ENCODE peak calls at places on chromosome 21, in ten cellular contexts. C, A, K, R, S, W, I, H, Q and J are unnamed samples.

GRCh38 chr21:38380391-38381137 is 117.7 kb downstream of the ERG start:
- DNase-seq in R (no peak), Q (no peak), W (no peak), S (no peak), K (no peak), C (no peak), I (peak), A (no peak), H (no peak), J (no peak)

GRCh38 chr21:36630485-36631206 is 68.3 kb upstream of the SIM2 start:
- DNase-seq in Q (peak), K (peak), H (peak), W (no peak), A (peak), I (peak), S (peak), R (no peak), C (peak), J (no peak)

GRCh38 chr21:17925900-17926299 is 106.7 kb upstream of the C21orf91 start:
- DNase-seq in C (no peak), Q (no peak), A (no peak), K (no peak), W (no peak), H (no peak), S (no peak), I (peak), R (no peak), J (no peak)

GRCh38 chr21:41899431-41900202 is 20.5 kb upstream of the PRDM15 start:
- DNase-seq in R (no peak), S (no peak), K (no peak), A (no peak), I (no peak), C (no peak), H (no peak), Q (no peak), W (no peak), J (no peak)

GRCh38 chr21:39350094-39351006 is 1.5 kb upstream of the HMGN1 start:
- DNase-seq in A (no peak), H (no peak), R (no peak), S (no peak), K (no peak), Q (no peak), W (peak), I (no peak), C (no peak), J (no peak)

GRCh38 chr21:17848228-17848627 is 29.1 kb upstream of the C21orf91 start:
- DNase-seq in C (peak), R (peak), K (no peak), Q (no peak), A (no peak), H (no peak), I (peak), W (no peak), S (no peak), J (no peak)

GRCh38 chr21:41364308-41364707 is 2.5 kb downstream of the MX2 start:
- DNase-seq in K (no peak), R (peak), W (peak), S (peak), I (no peak), C (no peak), Q (no peak), A (peak), H (no peak), J (no peak)

GRCh38 chr21:29190920-29191319 is 60.5 kb downstream of the MAP3K7CL start:
- DNase-seq in I (peak), A (no peak), W (no peak), Q (no peak), R (no peak), K (no peak), S (no peak), H (no peak), C (no peak), J (no peak)

GRCh38 chr21:23951251-23951650 is 1656.0 kb downstream of the MRPL39 start:
- DNase-seq in Q (no peak), H (no peak), C (no peak), A (no peak), K (no peak), W (no peak), R (no peak), I (no peak), S (no peak), J (no peak)

GRCh38 chr21:39611547-39612190 is 1.1 kb upstream of the B3GALT5 start:
- DNase-seq in C (no peak), W (peak), R (no peak), A (no peak), K (no peak), I (peak), H (no peak), Q (no peak), S (peak), J (no peak)

GRCh38 chr21:26169611-26170470 is 729 bp downstream of the APP start:
- DNase-seq in W (peak), H (peak), A (peak), Q (peak), S (peak), K (peak), R (peak), C (peak), I (peak), J (no peak)

GRCh38 chr21:26167593-26167992 is 3.0 kb downstream of the APP start:
- DNase-seq in S (no peak), C (no peak), Q (no peak), R (no peak), K (no peak), A (no peak), W (no peak), I (no peak), H (no peak), J (no peak)

GRCh38 chr21:26171310-26172100 is 935 bp upstream of the APP start:
- DNase-seq in A (no peak), Q (no peak), C (peak), W (no peak), S (no peak), I (no peak), K (no peak), R (no peak), H (no peak), J (no peak)

GRCh38 chr21:26170471-26171309 is at the start of gene APP:
- DNase-seq in A (peak), I (peak), R (peak), C (peak), Q (peak), W (peak), S (peak), H (peak), K (peak), J (no peak)

DNA sequence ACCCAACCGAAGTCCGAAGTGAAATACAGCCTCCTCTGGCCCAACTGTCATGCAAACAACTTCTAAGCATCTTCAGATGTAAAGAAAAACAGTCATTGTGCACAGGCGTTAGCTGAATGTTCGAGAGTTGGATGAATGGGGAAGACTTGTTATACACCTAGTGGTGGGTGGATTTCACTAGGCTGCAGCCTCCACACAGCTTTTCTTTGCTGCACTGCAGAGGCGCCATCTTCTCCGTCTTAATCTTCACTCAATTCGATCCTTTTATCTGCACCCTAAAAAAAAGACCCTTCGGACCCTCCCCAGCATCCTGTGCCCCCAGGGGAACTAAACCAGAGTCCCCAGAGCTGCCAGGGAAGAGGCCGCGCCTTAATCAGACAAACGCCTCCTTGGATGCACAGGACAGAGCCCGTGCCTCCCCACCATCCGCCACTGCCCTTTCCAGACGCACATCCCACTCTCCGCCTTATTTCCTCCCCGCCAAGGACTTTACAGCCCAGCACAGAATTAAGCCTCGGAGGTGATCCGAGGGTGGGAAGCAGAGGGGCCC is 1.4 kb downstream of the APP start:
- DNase-seq in C (peak), Q (peak), K (peak), S (peak), A (peak), H (peak), I (peak), R (peak), W (no peak), J (no peak)
- TF ChIP-seq CTCF in C (peak), Q (peak), K (no peak), S (peak), A (peak), H (peak), I (peak), R (peak), W (peak), J (peak)

GRCh38 chr21:45629046-45629981 is 14.2 kb upstream of the PCBP3 start:
- DNase-seq in H (no peak), C (no peak), S (peak), A (no peak), Q (no peak), R (no peak), W (peak), K (no peak), I (no peak), J (no peak)
- H3K4me3 ChIP-seq in H (no peak), C (no peak), S (no peak), A (no peak), Q (no peak), R (no peak), W (no peak), K (no peak), I (no peak), J (no peak)

GRCh38 chr21:34202553-34203332 is 129.4 kb downstream of the MRPS6 start:
- DNase-seq in A (no peak), C (peak), I (peak), S (peak), R (peak), W (peak), H (no peak), K (no peak), Q (no peak), J (no peak)
- TF ChIP-seq CTCF in A (no peak), C (no peak), I (no peak), S (no peak), R (no peak), W (no peak), H (no peak), K (no peak), Q (peak), J (no peak)

GRCh38 chr21:33241846-33242245 is 12.1 kb downstream of the IFNAR2 start:
- DNase-seq in W (no peak), A (no peak), S (no peak), R (no peak), I (no peak), C (no peak), H (no peak), K (no peak), Q (no peak), J (no peak)
- H3K4me3 ChIP-seq in W (no peak), A (no peak), S (no peak), R (no peak), I (no peak), C (no peak), H (no peak), K (no peak), Q (no peak), J (no peak)

DNA sequence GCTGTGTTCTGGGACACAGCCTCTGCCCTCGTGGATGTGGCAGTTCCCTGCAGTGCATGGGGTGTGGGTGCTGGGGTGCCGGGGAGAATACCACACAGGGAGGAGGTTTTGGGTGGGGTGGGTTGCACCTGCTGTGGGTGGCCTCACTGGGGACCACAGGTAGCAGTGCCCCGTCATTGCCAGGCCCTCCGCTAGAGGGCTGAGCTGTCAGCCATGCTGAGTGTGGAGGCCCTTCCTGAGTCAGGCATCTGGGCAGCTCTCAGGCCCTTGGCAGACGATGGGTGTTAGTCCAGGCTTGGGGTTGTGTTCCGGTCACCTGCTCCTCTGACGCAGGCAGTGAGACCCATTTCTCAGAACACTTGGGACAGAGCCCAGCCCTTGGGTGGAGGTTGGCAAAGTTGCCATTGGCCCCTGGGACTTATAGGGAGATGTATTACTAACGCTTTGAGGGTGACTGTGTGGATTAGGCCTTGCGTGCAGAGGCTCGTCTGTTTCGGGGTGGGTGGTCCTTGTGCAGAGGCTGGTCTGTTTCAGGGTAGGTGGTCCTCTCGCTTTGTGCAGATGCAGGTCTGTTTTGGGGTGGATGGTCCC is 23.9 kb downstream of the PCNT start:
- DNase-seq in C (no peak), Q (no peak), H (no peak), K (no peak), A (no peak), S (peak), I (no peak), W (no peak), R (no peak), J (no peak)
- TF ChIP-seq CTCF in C (no peak), Q (no peak), H (no peak), K (no peak), A (peak), S (peak), I (no peak), W (no peak), R (no peak), J (peak)

DNA sequence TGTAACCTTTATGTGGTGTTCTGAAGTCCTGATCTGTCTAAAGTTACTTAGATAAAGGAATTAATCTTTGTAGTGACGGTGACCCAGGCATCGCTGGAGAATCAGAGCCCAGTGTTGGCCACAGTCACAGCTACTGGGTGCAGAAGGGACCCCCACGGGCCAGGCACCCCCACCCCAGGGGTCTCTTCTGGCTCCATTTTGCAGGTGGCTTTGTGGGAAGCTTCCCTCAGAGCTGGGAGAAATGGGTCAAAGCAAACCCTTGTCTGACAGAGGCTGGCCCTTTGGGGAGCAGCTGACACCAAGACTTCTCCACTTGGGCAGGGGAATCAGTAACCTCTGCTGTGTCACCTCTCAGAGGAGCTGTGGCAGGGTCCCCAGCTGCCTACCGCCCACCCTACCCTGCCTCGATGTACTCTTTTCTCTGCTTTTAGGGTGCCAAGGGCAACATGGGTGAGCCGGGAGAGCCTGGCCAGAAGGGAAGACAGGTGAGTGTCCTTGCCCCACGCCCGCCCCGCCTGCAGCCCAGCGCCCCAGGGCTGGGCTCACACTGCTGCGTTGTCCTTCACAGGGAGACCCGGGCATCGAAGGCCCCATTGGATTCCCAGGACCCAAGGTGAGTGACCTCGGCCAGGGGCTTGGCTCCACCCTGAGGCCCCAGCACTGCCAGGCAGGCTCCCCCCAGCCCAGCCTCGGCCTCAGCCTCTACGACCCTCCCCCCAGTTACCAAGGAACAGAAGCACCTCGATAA is 17.7 kb downstream of the COL6A2 start:
- DNase-seq in H (no peak), A (no peak), R (peak), K (no peak), Q (peak), I (no peak), S (peak), C (peak), W (no peak), J (no peak)
- H3K4me3 ChIP-seq in H (no peak), A (no peak), R (no peak), K (no peak), Q (no peak), I (no peak), S (no peak), C (no peak), W (no peak), J (no peak)

GRCh38 chr21:27391990-27392389 is 425.1 kb upstream of the ADAMTS5 start:
- DNase-seq in Q (no peak), S (no peak), C (no peak), R (no peak), H (no peak), K (no peak), I (no peak), A (no peak), W (no peak), J (no peak)

GRCh38 chr21:27400045-27400444 is 433.2 kb upstream of the ADAMTS5 start:
- DNase-seq in W (no peak), C (no peak), K (no peak), Q (no peak), H (no peak), R (no peak), A (no peak), I (no peak), S (no peak), J (no peak)

GRCh38 chr21:27403011-27403410 is 436.1 kb upstream of the ADAMTS5 start:
- DNase-seq in Q (no peak), W (no peak), K (no peak), R (no peak), I (no peak), S (no peak), H (no peak), A (no peak), C (no peak), J (no peak)

GRCh38 chr21:27393726-27394125 is 426.8 kb upstream of the ADAMTS5 start:
- DNase-seq in C (no peak), W (no peak), R (no peak), I (no peak), Q (no peak), K (no peak), H (no peak), A (no peak), S (no peak), J (no peak)

GRCh38 chr21:27397578-27397977 is 430.7 kb upstream of the ADAMTS5 start:
- DNase-seq in Q (no peak), S (no peak), I (no peak), W (no peak), A (no peak), K (no peak), C (no peak), H (no peak), R (no peak), J (no peak)
- TF ChIP-seq CTCF in Q (no peak), S (no peak), I (no peak), W (no peak), A (no peak), K (no peak), C (no peak), H (no peak), R (no peak), J (no peak)